ENCODE peak calls at places on chromosomes 11 and 22, in four cellular contexts. E, I, M and W are unnamed samples.

GRCh38 chr22:42797021-42797420 is 60.1 kb downstream of the ARFGAP3 start:
- DNase-seq in E (no peak), I (no peak), M (no peak), W (no peak)

GRCh38 chr22:20793386-20794131 is 19.6 kb downstream of the SERPIND1 start:
- DNase-seq in E (no peak), I (no peak), M (no peak), W (no peak)

GRCh38 chr11:76769645-76770586 is 13.2 kb upstream of the TSKU start:
- DNase-seq in E (peak; percentile 93), I (no peak), M (peak; percentile 81), W (no peak)

GRCh38 chr11:59423835-59424234 is 2.4 kb downstream of the OR5A2 start:
- DNase-seq in E (no peak), I (no peak), M (no peak), W (no peak)

GRCh38 chr11:78032090-78032489 is 9.0 kb upstream of the KCTD14 start:
- DNase-seq in E (no peak), I (no peak), M (no peak), W (no peak)

GRCh38 chr11:118845369-118845768 is 38.3 kb upstream of the CXCR5 start:
- DNase-seq in E (no peak), I (peak; percentile 45), M (no peak), W (no peak)

GRCh38 chr22:40331706-40332105 is 14.6 kb upstream of the ADSL start:
- DNase-seq in E (no peak), I (no peak), M (no peak), W (no peak)

GRCh38 chr11:134950692-134951304 is 538.8 kb upstream of the B3GAT1 start:
- DNase-seq in E (no peak), I (no peak), M (no peak), W (no peak)

GRCh38 chr11:126332221-126332711 is 23.2 kb upstream of the ST3GAL4 start:
- DNase-seq in E (no peak), I (no peak), M (no peak), W (no peak)

GRCh38 chr22:24706732-24707476 is 67.6 kb downstream of the PIWIL3 start:
- DNase-seq in E (no peak), I (no peak), M (no peak), W (no peak)

GRCh38 chr11:84947970-84948600 is 679.1 kb downstream of the DLG2 start:
- DNase-seq in E (no peak), I (no peak), M (no peak), W (peak; percentile 28)

GRCh38 chr22:50192825-50193204 is 7.1 kb downstream of the TRABD start:
- DNase-seq in E (no peak), I (no peak), M (no peak), W (no peak)

GRCh38 chr11:117717485-117718314 is 79.3 kb downstream of the DSCAML1 start:
- DNase-seq in E (peak; percentile 51), I (no peak), M (peak; percentile 68), W (peak; percentile 50)

GRCh38 chr11:91768783-91769182 is 455.8 kb upstream of the FAT3 start:
- DNase-seq in E (no peak), I (no peak), M (no peak), W (no peak)

GRCh38 chr22:32494971-32495370 is 20.4 kb downstream of the FBXO7 start:
- DNase-seq in E (no peak), I (no peak), M (no peak), W (no peak)

GRCh38 chr11:102598272-102598671 is 26.9 kb downstream of the MMP20 start:
- DNase-seq in E (no peak), I (no peak), M (no peak), W (no peak)

GRCh38 chr22:38467904-38468760 is at the start of gene KDELR3:
- DNase-seq in E (peak; percentile 40), I (peak; percentile 93), M (no peak), W (peak; percentile 44)

GRCh38 chr11:119891392-119891791 is 162.4 kb upstream of the NECTIN1 start:
- DNase-seq in E (no peak), I (no peak), M (no peak), W (no peak)

GRCh38 chr22:35629406-35630234 is 12.5 kb upstream of the MB start:
- DNase-seq in E (peak; percentile 84), I (peak; percentile 31), M (no peak), W (no peak)

GRCh38 chr11:8767466-8768142 is 85.0 kb downstream of the RPL27A start:
- DNase-seq in E (no peak), I (no peak), M (no peak), W (no peak)

GRCh38 chr11:112925516-112926310 is 35.5 kb upstream of the NCAM1 start:
- DNase-seq in E (no peak), I (no peak), M (no peak), W (no peak)

GRCh38 chr22:50460942-50461341 is 13.9 kb downstream of the SBF1 start:
- DNase-seq in E (no peak), I (no peak), M (no peak), W (no peak)

GRCh38 chr11:61753672-61754071 is 1.2 kb downstream of the MYRF start:
- DNase-seq in E (no peak), I (no peak), M (no peak), W (no peak)

GRCh38 chr22:26835929-26836528 is 178.6 kb downstream of the MIAT start:
- DNase-seq in E (peak; percentile 44), I (peak; percentile 65), M (peak; percentile 26), W (peak; percentile 90)

GRCh38 chr11:67405196-67405567 is 1.3 kb downstream of the TBC1D10C start:
- DNase-seq in E (no peak), I (no peak), M (no peak), W (no peak)

DNA sequence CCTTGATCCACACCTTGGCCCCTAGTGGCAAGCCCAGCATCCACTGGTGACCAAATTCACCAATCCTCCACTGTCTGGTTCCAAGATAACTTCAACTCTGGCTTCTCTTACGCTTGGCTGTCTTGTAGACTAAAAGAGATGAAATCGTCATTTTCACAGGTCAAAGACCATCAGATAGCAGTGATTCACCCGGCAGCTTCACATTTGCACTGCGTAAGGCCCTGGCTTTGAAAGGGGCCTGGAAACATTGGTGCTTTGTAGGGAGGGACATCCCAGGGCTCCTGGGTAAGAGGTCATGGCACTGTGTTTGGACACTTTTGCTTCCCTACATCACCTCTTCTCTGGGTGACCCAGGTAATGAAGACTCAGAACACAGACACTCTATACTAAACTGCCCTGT is 30.1 kb upstream of the FADD start:
- DNase-seq in E (no peak), I (no peak), M (peak; percentile 20), W (no peak)
- TF ChIP-seq HMGXB4 in E (no peak), I (no peak), M (no peak), W (no peak)

DNA sequence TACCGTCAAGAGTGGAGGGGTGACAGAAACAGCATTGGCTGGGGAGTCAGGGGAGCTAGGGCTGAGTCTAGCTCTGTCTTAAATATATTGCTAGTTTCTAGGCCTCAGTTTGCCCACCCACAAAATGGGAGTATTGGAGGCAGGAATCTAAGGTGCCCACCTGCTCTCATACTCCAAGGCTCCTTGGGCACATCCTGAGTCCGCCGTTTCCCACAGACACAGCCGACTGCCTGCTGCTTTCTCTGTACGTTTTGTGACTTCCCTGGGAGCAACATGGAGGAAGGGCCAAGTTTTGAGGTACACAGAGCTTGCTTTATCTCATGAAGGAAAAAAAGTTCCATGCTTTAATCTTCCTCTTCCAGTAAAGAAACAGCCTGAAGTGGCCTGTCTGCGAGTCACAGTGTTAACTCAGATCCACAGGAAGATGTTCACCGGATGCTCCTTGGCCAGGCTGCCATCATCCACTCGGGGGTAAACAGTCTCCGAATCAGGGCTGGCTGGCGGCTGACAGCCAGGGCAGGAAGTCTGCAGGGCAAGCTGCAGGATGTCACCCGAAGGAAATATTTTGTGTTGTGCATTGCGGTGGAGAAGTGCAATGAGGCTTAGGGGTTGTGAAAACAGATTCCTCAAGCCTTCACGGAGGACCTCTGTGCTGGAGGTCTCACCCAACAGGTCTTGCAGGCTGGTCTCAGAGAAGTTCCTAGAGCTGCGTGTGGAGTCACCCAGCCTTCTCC is 11.1 kb upstream of the CERK start:
- DNase-seq in E (no peak), I (no peak), M (no peak), W (no peak)
- TF ChIP-seq HMGXB4 in E (no peak), I (no peak), M (no peak), W (no peak)

GRCh38 chr22:36850682-36851081 is 10.1 kb upstream of the NCF4 start:
- DNase-seq in E (no peak), I (no peak), M (no peak), W (no peak)

GRCh38 chr22:36850016-36850415 is 10.8 kb upstream of the NCF4 start:
- DNase-seq in E (no peak), I (no peak), M (no peak), W (no peak)

GRCh38 chr22:36853407-36854099 is 7.3 kb upstream of the NCF4 start:
- DNase-seq in E (peak; percentile 22), I (peak; percentile 72), M (peak; percentile 25), W (peak; percentile 93)

GRCh38 chr22:36855478-36855877 is 5.3 kb upstream of the NCF4 start:
- DNase-seq in E (no peak), I (no peak), M (no peak), W (no peak)

DNA sequence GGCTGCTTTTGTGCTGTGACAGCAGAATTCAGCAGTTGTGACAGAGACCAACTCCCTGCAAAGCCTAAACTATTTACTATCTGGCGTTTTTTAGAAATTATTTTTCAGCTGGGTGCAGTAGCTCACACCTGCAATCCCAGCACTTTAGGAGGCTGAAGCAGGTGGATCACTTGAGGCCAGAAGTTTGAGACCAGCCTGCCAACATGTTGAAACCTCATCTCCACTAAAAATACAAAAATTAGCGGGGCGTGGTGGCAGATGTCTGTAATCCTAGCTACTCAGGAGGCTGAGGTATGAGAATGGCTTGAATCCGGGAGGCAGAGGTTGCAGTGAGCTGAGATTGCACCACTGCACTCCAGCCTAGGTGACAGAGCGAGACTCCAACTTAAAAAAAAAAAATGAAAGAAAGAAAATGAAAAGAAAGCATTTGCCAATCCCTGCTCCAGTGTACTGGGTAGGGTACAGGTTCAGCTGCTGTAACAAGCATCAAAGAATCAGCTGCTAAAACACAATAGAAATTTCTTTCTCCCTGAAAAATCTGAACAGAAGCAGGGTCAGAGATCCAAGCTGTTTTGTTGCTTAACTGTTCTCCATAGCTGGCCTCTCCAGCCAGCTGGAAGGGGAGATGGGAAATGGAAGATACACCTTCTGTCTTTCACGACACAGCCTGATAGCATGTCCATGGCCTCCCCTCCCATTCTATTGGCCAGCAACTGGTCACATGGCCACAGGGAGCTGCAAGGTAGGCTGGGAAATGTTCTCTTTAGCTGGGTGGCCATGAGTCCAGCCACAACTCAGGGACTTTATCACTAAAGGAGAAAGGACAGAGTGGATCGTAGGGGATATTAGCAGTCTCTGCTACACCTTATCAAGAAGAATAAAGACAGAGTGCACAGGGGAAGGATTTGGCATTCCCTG is 8.5 kb upstream of the NCF4 start:
- DNase-seq in E (no peak), I (no peak), M (no peak), W (no peak)
- TF ChIP-seq HMGXB4 in E (no peak), I (no peak), M (no peak), W (no peak)

GRCh38 chr11:70569996-70570692 is 171.8 kb downstream of the CTTN start:
- DNase-seq in E (no peak), I (no peak), M (no peak), W (no peak)

GRCh38 chr11:70568504-70569172 is 170.3 kb downstream of the CTTN start:
- DNase-seq in E (no peak), I (peak; percentile 33), M (no peak), W (peak; percentile 67)

GRCh38 chr11:70566768-70567530 is 168.6 kb downstream of the CTTN start:
- DNase-seq in E (no peak), I (no peak), M (no peak), W (no peak)

GRCh38 chr11:70569173-70569890 is 171.0 kb downstream of the CTTN start:
- DNase-seq in E (no peak), I (peak; percentile 28), M (no peak), W (no peak)

GRCh38 chr11:70567680-70568503 is 169.6 kb downstream of the CTTN start:
- DNase-seq in E (no peak), I (no peak), M (no peak), W (no peak)
- TF ChIP-seq HMGXB4 in E (no peak), I (no peak), M (no peak), W (no peak)

GRCh38 chr11:72243567-72244316 is at the start of gene PHOX2A:
- DNase-seq in E (no peak), I (no peak), M (no peak), W (peak; percentile 68)
- TF ChIP-seq HMGXB4 in E (no peak), I (no peak), M (no peak), W (no peak)